ENCODE peak calls at places on chromosomes 6 and 20, in six cellular contexts. One of them, this sample, is unnamed.

GRCh38 chr6:57173886-57174510 is 1.9 kb downstream of the BAG2 start:
- DNase-seq in psoas muscle: no peak
- DNase-seq in ACHN: peak
- DNase-seq in GM06990: no peak
- DNase-seq in effector memory CD8-positive, alpha-beta T cell: no peak
- DNase-seq in Calu3: peak
- DNase-seq in this sample: no peak

GRCh38 chr20:46419882-46420281 is 13.5 kb upstream of the ELMO2 start:
- DNase-seq in GM06990: no peak
- DNase-seq in ACHN: no peak
- DNase-seq in Calu3: no peak
- DNase-seq in psoas muscle: no peak
- DNase-seq in effector memory CD8-positive, alpha-beta T cell: no peak
- DNase-seq in this sample: no peak

GRCh38 chr6:31568537-31568961 is 3.5 kb upstream of the LTA start:
- DNase-seq in psoas muscle: no peak
- DNase-seq in GM06990: no peak
- DNase-seq in ACHN: no peak
- DNase-seq in effector memory CD8-positive, alpha-beta T cell: peak
- DNase-seq in Calu3: no peak
- DNase-seq in this sample: peak

GRCh38 chr20:41632896-41633295 is 14.7 kb upstream of the CHD6 start:
- DNase-seq in psoas muscle: no peak
- DNase-seq in effector memory CD8-positive, alpha-beta T cell: no peak
- DNase-seq in GM06990: peak
- DNase-seq in ACHN: no peak
- DNase-seq in Calu3: no peak
- DNase-seq in this sample: no peak

GRCh38 chr6:24666097-24666615 is 543 bp downstream of the TDP2 start:
- DNase-seq in Calu3: peak
- DNase-seq in effector memory CD8-positive, alpha-beta T cell: peak
- DNase-seq in GM06990: no peak
- DNase-seq in ACHN: peak
- DNase-seq in psoas muscle: peak
- DNase-seq in this sample: no peak

GRCh38 chr20:49770634-49771033 is 42.0 kb upstream of the SLC9A8 start:
- DNase-seq in ACHN: no peak
- DNase-seq in Calu3: no peak
- DNase-seq in GM06990: no peak
- DNase-seq in psoas muscle: no peak
- DNase-seq in effector memory CD8-positive, alpha-beta T cell: no peak
- DNase-seq in this sample: no peak

GRCh38 chr6:161631676-161632194 is 357.9 kb upstream of the AGPAT4 start:
- DNase-seq in effector memory CD8-positive, alpha-beta T cell: no peak
- DNase-seq in psoas muscle: no peak
- DNase-seq in GM06990: no peak
- DNase-seq in Calu3: no peak
- DNase-seq in ACHN: no peak
- DNase-seq in this sample: no peak

GRCh38 chr6:126153661-126154060 is 167.3 kb downstream of the TRMT11 start:
- DNase-seq in psoas muscle: no peak
- DNase-seq in effector memory CD8-positive, alpha-beta T cell: no peak
- DNase-seq in Calu3: no peak
- DNase-seq in ACHN: no peak
- DNase-seq in GM06990: no peak
- DNase-seq in this sample: no peak

GRCh38 chr6:53089948-53090347 is 24.7 kb downstream of the FBXO9 start:
- DNase-seq in GM06990: no peak
- DNase-seq in psoas muscle: no peak
- DNase-seq in ACHN: no peak
- DNase-seq in effector memory CD8-positive, alpha-beta T cell: no peak
- DNase-seq in Calu3: no peak
- DNase-seq in this sample: no peak

GRCh38 chr20:9149796-9150195 is 80.9 kb downstream of the PLCB4 start:
- DNase-seq in effector memory CD8-positive, alpha-beta T cell: no peak
- DNase-seq in Calu3: no peak
- DNase-seq in GM06990: no peak
- DNase-seq in ACHN: no peak
- DNase-seq in psoas muscle: no peak
- DNase-seq in this sample: no peak

GRCh38 chr6:117076076-117076475 is 189.3 kb upstream of the VGLL2 start:
- DNase-seq in Calu3: no peak
- DNase-seq in ACHN: no peak
- DNase-seq in effector memory CD8-positive, alpha-beta T cell: no peak
- DNase-seq in psoas muscle: no peak
- DNase-seq in GM06990: no peak
- DNase-seq in this sample: no peak

GRCh38 chr20:59314872-59315500 is 14.6 kb downstream of the EDN3 start:
- DNase-seq in GM06990: no peak
- DNase-seq in psoas muscle: no peak
- DNase-seq in effector memory CD8-positive, alpha-beta T cell: no peak
- DNase-seq in ACHN: no peak
- DNase-seq in Calu3: no peak
- DNase-seq in this sample: no peak

GRCh38 chr6:105045546-105045945 is 88.6 kb downstream of the LIN28B start:
- DNase-seq in psoas muscle: no peak
- DNase-seq in GM06990: no peak
- DNase-seq in ACHN: no peak
- DNase-seq in Calu3: no peak
- DNase-seq in effector memory CD8-positive, alpha-beta T cell: no peak
- DNase-seq in this sample: no peak

GRCh38 chr20:41627611-41628244 is 9.6 kb upstream of the CHD6 start:
- DNase-seq in GM06990: no peak
- DNase-seq in effector memory CD8-positive, alpha-beta T cell: no peak
- DNase-seq in ACHN: no peak
- DNase-seq in psoas muscle: no peak
- DNase-seq in Calu3: no peak
- DNase-seq in this sample: no peak

GRCh38 chr6:44062771-44063560 is 64.3 kb downstream of the MRPL14 start:
- DNase-seq in Calu3: no peak
- DNase-seq in ACHN: no peak
- DNase-seq in GM06990: no peak
- DNase-seq in effector memory CD8-positive, alpha-beta T cell: no peak
- DNase-seq in psoas muscle: peak
- DNase-seq in this sample: no peak

GRCh38 chr6:71908162-71908765 is 21.9 kb downstream of the RIMS1 start:
- DNase-seq in ACHN: no peak
- DNase-seq in psoas muscle: no peak
- DNase-seq in Calu3: no peak
- DNase-seq in effector memory CD8-positive, alpha-beta T cell: no peak
- DNase-seq in GM06990: peak
- DNase-seq in this sample: peak

GRCh38 chr6:150998992-150999975 is 133.8 kb downstream of the MTHFD1L start:
- DNase-seq in GM06990: no peak
- DNase-seq in psoas muscle: no peak
- DNase-seq in Calu3: no peak
- DNase-seq in ACHN: no peak
- DNase-seq in effector memory CD8-positive, alpha-beta T cell: no peak
- DNase-seq in this sample: no peak

This sample was measured in GM12878.